ENCODE peak calls at places on chromosomes 4 and X, in eight cellular contexts. One of them, this sample, is unnamed.

GRCh38 chrX:40912166-40912565 is 173.1 kb upstream of the USP9X start:
- DNase-seq in hepatocyte: no peak
- DNase-seq in CD8-positive, alpha-beta T cell: no peak
- DNase-seq in AG09319: no peak
- DNase-seq in K562: no peak
- DNase-seq in astrocyte of the spinal cord: no peak
- DNase-seq in neural crest cell: no peak
- DNase-seq in colonic mucosa: no peak
- DNase-seq in this sample: no peak

GRCh38 chr4:161208564-161208963 is 955.2 kb downstream of the FSTL5 start:
- DNase-seq in neural crest cell: no peak
- DNase-seq in astrocyte of the spinal cord: no peak
- DNase-seq in K562: no peak
- DNase-seq in colonic mucosa: no peak
- DNase-seq in CD8-positive, alpha-beta T cell: no peak
- DNase-seq in hepatocyte: no peak
- DNase-seq in AG09319: no peak
- DNase-seq in this sample: no peak

GRCh38 chrX:1903380-1903935 is 288.6 kb downstream of the ASMT start:
- DNase-seq in CD8-positive, alpha-beta T cell: no peak
- DNase-seq in colonic mucosa: no peak
- DNase-seq in K562: no peak
- DNase-seq in AG09319: no peak
- DNase-seq in hepatocyte: peak; percentile 58
- DNase-seq in neural crest cell: no peak
- DNase-seq in astrocyte of the spinal cord: peak; percentile 16
- DNase-seq in this sample: no peak

GRCh38 chr4:112516401-112517066 is 554 bp upstream of the NEUROG2 start:
- DNase-seq in colonic mucosa: no peak
- DNase-seq in hepatocyte: no peak
- DNase-seq in neural crest cell: peak; percentile 71
- DNase-seq in CD8-positive, alpha-beta T cell: no peak
- DNase-seq in AG09319: no peak
- DNase-seq in K562: peak; percentile 21
- DNase-seq in astrocyte of the spinal cord: no peak
- DNase-seq in this sample: no peak

GRCh38 chr4:98374643-98375042 is 113.5 kb downstream of the RAP1GDS1 start:
- DNase-seq in hepatocyte: no peak
- DNase-seq in CD8-positive, alpha-beta T cell: no peak
- DNase-seq in colonic mucosa: no peak
- DNase-seq in neural crest cell: no peak
- DNase-seq in AG09319: no peak
- DNase-seq in astrocyte of the spinal cord: peak; percentile 24
- DNase-seq in K562: no peak
- DNase-seq in this sample: no peak

GRCh38 chr4:85741921-85742591 is 267.1 kb downstream of the ARHGAP24 start:
- DNase-seq in colonic mucosa: no peak
- DNase-seq in astrocyte of the spinal cord: no peak
- DNase-seq in hepatocyte: peak; percentile 20
- DNase-seq in K562: no peak
- DNase-seq in AG09319: no peak
- DNase-seq in neural crest cell: no peak
- DNase-seq in CD8-positive, alpha-beta T cell: no peak
- DNase-seq in this sample: no peak

GRCh38 chr4:121943941-121944340 is 7.9 kb downstream of the TRPC3 start:
- DNase-seq in colonic mucosa: no peak
- DNase-seq in hepatocyte: no peak
- DNase-seq in AG09319: no peak
- DNase-seq in astrocyte of the spinal cord: no peak
- DNase-seq in CD8-positive, alpha-beta T cell: no peak
- DNase-seq in neural crest cell: peak; percentile 25
- DNase-seq in K562: peak; percentile 45
- DNase-seq in this sample: no peak

GRCh38 chrX:44873415-44874270 is 655 bp downstream of the KDM6A start:
- DNase-seq in AG09319: no peak
- DNase-seq in hepatocyte: peak; percentile 58
- DNase-seq in CD8-positive, alpha-beta T cell: peak; percentile 19
- DNase-seq in colonic mucosa: peak; percentile 62
- DNase-seq in K562: peak; percentile 30
- DNase-seq in astrocyte of the spinal cord: peak; percentile 75
- DNase-seq in neural crest cell: peak; percentile 15
- DNase-seq in this sample: peak; percentile 61

GRCh38 chr4:85968945-85969830 is 390.7 kb downstream of the MAPK10 start:
- DNase-seq in colonic mucosa: no peak
- DNase-seq in hepatocyte: peak; percentile 59
- DNase-seq in K562: no peak
- DNase-seq in CD8-positive, alpha-beta T cell: no peak
- DNase-seq in AG09319: no peak
- DNase-seq in neural crest cell: no peak
- DNase-seq in astrocyte of the spinal cord: peak; percentile 74
- DNase-seq in this sample: no peak

GRCh38 chr4:1246111-1246881 is 2.6 kb downstream of the CTBP1 start:
- DNase-seq in astrocyte of the spinal cord: no peak
- DNase-seq in K562: no peak
- DNase-seq in CD8-positive, alpha-beta T cell: no peak
- DNase-seq in colonic mucosa: peak; percentile 21
- DNase-seq in hepatocyte: peak; percentile 55
- DNase-seq in AG09319: no peak
- DNase-seq in neural crest cell: no peak
- DNase-seq in this sample: peak; percentile 44

GRCh38 chr4:10033191-10033881 is 12.0 kb upstream of the SLC2A9 start:
- DNase-seq in colonic mucosa: no peak
- DNase-seq in CD8-positive, alpha-beta T cell: no peak
- DNase-seq in hepatocyte: peak; percentile 39
- DNase-seq in K562: peak; percentile 35
- DNase-seq in astrocyte of the spinal cord: peak; percentile 16
- DNase-seq in AG09319: no peak
- DNase-seq in neural crest cell: no peak
- DNase-seq in this sample: no peak

GRCh38 chr4:3010577-3010976 is 47.2 kb downstream of the GRK4 start:
- DNase-seq in hepatocyte: peak; percentile 16
- DNase-seq in CD8-positive, alpha-beta T cell: no peak
- DNase-seq in astrocyte of the spinal cord: no peak
- DNase-seq in AG09319: no peak
- DNase-seq in K562: no peak
- DNase-seq in neural crest cell: no peak
- DNase-seq in colonic mucosa: no peak
- DNase-seq in this sample: no peak

GRCh38 chrX:64571011-64571410 is 175.8 kb upstream of the MTMR8 start:
- DNase-seq in AG09319: no peak
- DNase-seq in astrocyte of the spinal cord: no peak
- DNase-seq in K562: no peak
- DNase-seq in neural crest cell: no peak
- DNase-seq in CD8-positive, alpha-beta T cell: no peak
- DNase-seq in hepatocyte: no peak
- DNase-seq in colonic mucosa: no peak
- DNase-seq in this sample: no peak

DNA sequence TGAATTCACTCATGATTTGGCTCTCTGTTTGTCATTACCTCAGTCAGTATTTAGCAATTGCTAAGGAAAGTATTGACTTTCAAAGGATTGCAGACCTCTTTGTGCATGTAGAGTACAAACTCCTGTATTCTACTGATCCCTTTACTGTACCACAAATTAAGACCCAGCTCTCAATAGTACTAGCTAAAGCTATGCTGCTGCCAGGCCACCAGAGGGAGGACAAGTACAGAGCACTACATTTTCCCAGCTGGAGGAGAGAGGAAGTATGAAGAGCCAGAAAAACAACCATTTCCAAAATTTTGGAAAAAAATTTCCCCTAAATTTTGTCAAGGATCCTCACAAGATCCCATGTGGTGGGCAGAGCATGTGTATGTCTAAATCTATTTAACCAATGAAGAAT is 175.0 kb upstream of the MTMR8 start:
- DNase-seq in K562: no peak
- DNase-seq in neural crest cell: no peak
- DNase-seq in AG09319: no peak
- DNase-seq in hepatocyte: no peak
- DNase-seq in astrocyte of the spinal cord: no peak
- DNase-seq in CD8-positive, alpha-beta T cell: no peak
- DNase-seq in colonic mucosa: no peak
- DNase-seq in this sample: no peak
- TF ChIP-seq CTCF in K562: no peak
- TF ChIP-seq CTCF in neural crest cell: peak; percentile 42
- TF ChIP-seq CTCF in AG09319: no peak
- TF ChIP-seq CTCF in hepatocyte: peak; percentile 22
- TF ChIP-seq CTCF in astrocyte of the spinal cord: no peak
- TF ChIP-seq CTCF in CD8-positive, alpha-beta T cell: no peak
- TF ChIP-seq CTCF in colonic mucosa: no peak
- TF ChIP-seq CTCF in this sample: no peak

DNA sequence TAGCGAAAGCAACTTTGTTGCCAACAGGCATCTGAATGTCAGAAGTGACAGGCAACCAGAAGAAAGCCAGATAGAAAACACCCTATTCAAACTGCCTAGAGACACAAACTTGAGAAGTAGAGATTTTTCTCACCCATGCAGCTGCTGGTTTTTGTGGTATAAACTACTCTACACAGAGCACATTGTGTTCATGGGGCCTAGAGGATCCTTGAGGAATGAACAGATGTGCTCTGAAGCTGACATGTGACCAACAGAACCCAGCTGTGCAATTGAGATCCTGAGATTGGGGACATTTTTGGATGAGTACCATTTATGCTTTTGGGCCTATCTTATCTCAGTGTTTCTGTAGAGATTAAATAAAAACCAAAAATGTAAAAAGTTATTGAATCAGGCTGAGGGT is 63.6 kb upstream of the NRK start:
- DNase-seq in hepatocyte: no peak
- DNase-seq in AG09319: no peak
- DNase-seq in CD8-positive, alpha-beta T cell: no peak
- DNase-seq in colonic mucosa: no peak
- DNase-seq in neural crest cell: no peak
- DNase-seq in K562: no peak
- DNase-seq in astrocyte of the spinal cord: no peak
- DNase-seq in this sample: no peak
- TF ChIP-seq CTCF in hepatocyte: no peak
- TF ChIP-seq CTCF in AG09319: no peak
- TF ChIP-seq CTCF in CD8-positive, alpha-beta T cell: no peak
- TF ChIP-seq CTCF in colonic mucosa: no peak
- TF ChIP-seq CTCF in neural crest cell: no peak
- TF ChIP-seq CTCF in K562: no peak
- TF ChIP-seq CTCF in astrocyte of the spinal cord: no peak
- TF ChIP-seq CTCF in this sample: no peak

GRCh38 chr4:184416913-184417734 is 57.2 kb downstream of the IRF2 start:
- DNase-seq in colonic mucosa: no peak
- DNase-seq in hepatocyte: no peak
- DNase-seq in CD8-positive, alpha-beta T cell: peak; percentile 20
- DNase-seq in K562: no peak
- DNase-seq in AG09319: no peak
- DNase-seq in astrocyte of the spinal cord: no peak
- DNase-seq in neural crest cell: no peak
- DNase-seq in this sample: no peak

GRCh38 chr4:184420402-184420801 is 53.9 kb downstream of the IRF2 start:
- DNase-seq in colonic mucosa: no peak
- DNase-seq in neural crest cell: no peak
- DNase-seq in astrocyte of the spinal cord: no peak
- DNase-seq in AG09319: no peak
- DNase-seq in hepatocyte: no peak
- DNase-seq in CD8-positive, alpha-beta T cell: no peak
- DNase-seq in K562: no peak
- DNase-seq in this sample: no peak

GRCh38 chr4:184415071-184415470 is 59.3 kb downstream of the IRF2 start:
- DNase-seq in astrocyte of the spinal cord: no peak
- DNase-seq in K562: no peak
- DNase-seq in colonic mucosa: no peak
- DNase-seq in hepatocyte: no peak
- DNase-seq in AG09319: no peak
- DNase-seq in CD8-positive, alpha-beta T cell: no peak
- DNase-seq in neural crest cell: no peak
- DNase-seq in this sample: no peak

GRCh38 chr4:184419976-184420375 is 54.4 kb downstream of the IRF2 start:
- DNase-seq in neural crest cell: no peak
- DNase-seq in hepatocyte: no peak
- DNase-seq in CD8-positive, alpha-beta T cell: no peak
- DNase-seq in astrocyte of the spinal cord: no peak
- DNase-seq in AG09319: no peak
- DNase-seq in colonic mucosa: no peak
- DNase-seq in K562: no peak
- DNase-seq in this sample: no peak

DNA sequence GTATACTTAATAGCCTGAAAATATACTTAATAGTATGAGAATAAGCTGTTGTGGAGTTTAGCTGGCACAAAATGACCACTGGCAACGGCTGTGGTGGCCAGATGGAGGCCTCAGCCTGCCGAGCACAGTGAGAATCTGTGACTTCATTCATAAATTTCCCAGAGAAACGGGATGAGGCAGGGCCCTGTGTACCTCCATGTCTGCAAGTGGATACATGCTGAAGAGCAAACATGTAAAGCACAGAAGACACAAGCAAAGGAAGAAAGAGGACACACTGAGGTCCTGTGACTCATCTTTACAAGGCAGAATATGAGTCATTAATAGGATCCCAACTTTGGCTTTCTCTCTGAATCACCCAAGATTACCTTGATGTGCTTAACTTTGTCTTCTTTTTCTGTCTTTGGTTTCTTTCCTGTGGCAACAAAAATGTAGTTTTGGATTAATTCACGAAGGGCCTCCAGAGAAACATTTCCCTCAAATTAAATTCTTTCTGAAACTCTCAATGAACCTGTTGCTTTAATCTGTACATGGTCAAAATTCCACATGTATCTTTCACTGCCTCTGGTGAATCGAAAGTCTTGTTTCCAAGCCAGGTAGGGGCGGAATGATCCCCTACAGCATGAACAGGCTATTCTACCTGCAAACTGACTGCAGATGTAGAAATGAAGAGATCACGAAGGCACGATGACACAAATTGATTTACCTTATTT is 56.4 kb downstream of the IRF2 start:
- DNase-seq in neural crest cell: no peak
- DNase-seq in AG09319: peak; percentile 25
- DNase-seq in astrocyte of the spinal cord: peak; percentile 86
- DNase-seq in hepatocyte: peak; percentile 51
- DNase-seq in CD8-positive, alpha-beta T cell: no peak
- DNase-seq in colonic mucosa: no peak
- DNase-seq in K562: peak; percentile 47
- DNase-seq in this sample: no peak
- TF ChIP-seq CTCF in neural crest cell: no peak
- TF ChIP-seq CTCF in AG09319: peak; percentile 13
- TF ChIP-seq CTCF in astrocyte of the spinal cord: peak; percentile 25
- TF ChIP-seq CTCF in hepatocyte: no peak
- TF ChIP-seq CTCF in CD8-positive, alpha-beta T cell: no peak
- TF ChIP-seq CTCF in colonic mucosa: no peak
- TF ChIP-seq CTCF in K562: no peak
- TF ChIP-seq CTCF in this sample: no peak

GRCh38 chrX:100635989-100636320 is 651 bp downstream of the TSPAN6 start:
- DNase-seq in astrocyte of the spinal cord: no peak
- DNase-seq in AG09319: no peak
- DNase-seq in K562: no peak
- DNase-seq in colonic mucosa: no peak
- DNase-seq in hepatocyte: no peak
- DNase-seq in CD8-positive, alpha-beta T cell: no peak
- DNase-seq in neural crest cell: no peak
- DNase-seq in this sample: no peak

GRCh38 chrX:100642296-100642695 is 1.7 kb upstream of the SRPX2 start:
- DNase-seq in K562: no peak
- DNase-seq in astrocyte of the spinal cord: no peak
- DNase-seq in CD8-positive, alpha-beta T cell: no peak
- DNase-seq in AG09319: no peak
- DNase-seq in colonic mucosa: no peak
- DNase-seq in hepatocyte: no peak
- DNase-seq in neural crest cell: no peak
- DNase-seq in this sample: no peak

GRCh38 chrX:100635040-100635439 is 1.6 kb downstream of the TSPAN6 start:
- DNase-seq in AG09319: no peak
- DNase-seq in colonic mucosa: no peak
- DNase-seq in hepatocyte: no peak
- DNase-seq in neural crest cell: no peak
- DNase-seq in astrocyte of the spinal cord: no peak
- DNase-seq in CD8-positive, alpha-beta T cell: no peak
- DNase-seq in K562: no peak
- DNase-seq in this sample: no peak

GRCh38 chrX:100636321-100636991 is at the start of gene TSPAN6:
- DNase-seq in CD8-positive, alpha-beta T cell: peak; percentile 55
- DNase-seq in astrocyte of the spinal cord: peak; percentile 89
- DNase-seq in AG09319: peak; percentile 58
- DNase-seq in neural crest cell: peak; percentile 77
- DNase-seq in colonic mucosa: peak; percentile 89
- DNase-seq in K562: peak; percentile 11
- DNase-seq in hepatocyte: peak; percentile 87
- DNase-seq in this sample: no peak
- TF ChIP-seq CTCF in CD8-positive, alpha-beta T cell: peak; percentile 19
- TF ChIP-seq CTCF in astrocyte of the spinal cord: peak; percentile 53
- TF ChIP-seq CTCF in AG09319: peak; percentile 50
- TF ChIP-seq CTCF in neural crest cell: peak; percentile 74
- TF ChIP-seq CTCF in colonic mucosa: peak; percentile 25
- TF ChIP-seq CTCF in K562: peak; percentile 21
- TF ChIP-seq CTCF in hepatocyte: peak; percentile 59
- TF ChIP-seq CTCF in this sample: peak; percentile 28

This sample was measured in CD14-positive monocyte.